ENCODE peak calls at places on chromosomes 1 and 21, in ten cellular contexts. E, R, C, A, F, K, W, L, H and S are unnamed samples.

GRCh38 chr1:13461977-13462376 is 51.7 kb downstream of the PRAMEF20 start:
- DNase-seq in E (no peak), R (no peak), C (no peak), A (no peak), F (no peak), K (no peak), W (no peak), L (no peak), H (no peak), S (no peak)

GRCh38 chr1:93000751-93001175 is 39.5 kb upstream of the DIPK1A start:
- DNase-seq in E (no peak), R (no peak), C (no peak), A (no peak), F (no peak), K (no peak), W (no peak), L (no peak), H (no peak), S (peak)

GRCh38 chr21:20591294-20591693 is 406.9 kb upstream of the NCAM2 start:
- DNase-seq in E (no peak), R (no peak), C (no peak), A (no peak), F (no peak), K (no peak), W (no peak), L (no peak), H (no peak), S (no peak)

GRCh38 chr1:10339815-10340214 is 59.0 kb upstream of the PGD start:
- DNase-seq in E (no peak), R (no peak), C (no peak), A (peak), F (peak), K (no peak), W (no peak), L (peak), H (peak), S (no peak)

GRCh38 chr1:58818075-58818474 is 34.2 kb upstream of the JUN start:
- DNase-seq in E (no peak), R (no peak), C (no peak), A (no peak), F (no peak), K (no peak), W (no peak), L (no peak), H (no peak), S (no peak)

GRCh38 chr1:161179698-161180097 is 2.4 kb upstream of the B4GALT3 start:
- DNase-seq in E (no peak), R (no peak), C (no peak), A (no peak), F (no peak), K (no peak), W (no peak), L (no peak), H (no peak), S (peak)

GRCh38 chr1:3113741-3114056 is 44.7 kb downstream of the PRDM16 start:
- DNase-seq in E (no peak), R (no peak), C (no peak), A (no peak), F (no peak), K (no peak), W (no peak), L (no peak), H (no peak), S (no peak)

GRCh38 chr1:230509281-230509977 is 83.3 kb upstream of the PGBD5 start:
- DNase-seq in E (no peak), R (no peak), C (no peak), A (no peak), F (peak), K (peak), W (no peak), L (no peak), H (no peak), S (no peak)

GRCh38 chr1:29123871-29124365 is at the start of gene TMEM200B:
- DNase-seq in E (no peak), R (no peak), C (no peak), A (peak), F (no peak), K (no peak), W (peak), L (no peak), H (peak), S (no peak)

GRCh38 chr21:42025392-42026071 is 15.4 kb upstream of the ZBTB21 start:
- DNase-seq in E (peak), R (no peak), C (no peak), A (no peak), F (no peak), K (no peak), W (no peak), L (no peak), H (no peak), S (no peak)

GRCh38 chr1:243471754-243472725 is 216.2 kb downstream of the SDCCAG8 start:
- DNase-seq in E (no peak), R (no peak), C (no peak), A (no peak), F (no peak), K (no peak), W (no peak), L (no peak), H (no peak), S (no peak)

GRCh38 chr21:34612056-34612455 is 2.9 kb downstream of the RCAN1 start:
- DNase-seq in E (no peak), R (no peak), C (no peak), A (no peak), F (no peak), K (no peak), W (no peak), L (no peak), H (no peak), S (no peak)

GRCh38 chr1:4344065-4344753 is 310.2 kb upstream of the AJAP1 start:
- DNase-seq in E (no peak), R (no peak), C (no peak), A (peak), F (no peak), K (no peak), W (no peak), L (no peak), H (no peak), S (no peak)

GRCh38 chr1:220353229-220354012 is 81.2 kb upstream of the RAB3GAP2 start:
- DNase-seq in E (no peak), R (no peak), C (no peak), A (no peak), F (no peak), K (no peak), W (no peak), L (no peak), H (no peak), S (no peak)

GRCh38 chr1:208203127-208203847 is 40.9 kb downstream of the PLXNA2 start:
- DNase-seq in E (peak), R (peak), C (no peak), A (no peak), F (no peak), K (peak), W (no peak), L (no peak), H (no peak), S (peak)

GRCh38 chr1:168112673-168113305 is 23.9 kb downstream of the GPR161 start:
- DNase-seq in E (no peak), R (peak), C (no peak), A (no peak), F (peak), K (no peak), W (no peak), L (no peak), H (no peak), S (no peak)

GRCh38 chr1:226110249-226111108 is 48.0 kb downstream of the H3-3A start:
- DNase-seq in E (peak), R (peak), C (peak), A (peak), F (no peak), K (peak), W (peak), L (no peak), H (peak), S (no peak)

GRCh38 chr1:225650198-225650597 is 2.7 kb downstream of the ENAH start:
- DNase-seq in E (no peak), R (no peak), C (no peak), A (no peak), F (no peak), K (no peak), W (no peak), L (no peak), H (no peak), S (no peak)

GRCh38 chr21:34574581-34574980 is 40.3 kb downstream of the RCAN1 start:
- DNase-seq in E (no peak), R (no peak), C (no peak), A (no peak), F (no peak), K (no peak), W (no peak), L (no peak), H (no peak), S (no peak)

GRCh38 chr21:37763298-37763697 is 153.0 kb downstream of the KCNJ6 start:
- DNase-seq in E (no peak), R (no peak), C (no peak), A (no peak), F (no peak), K (no peak), W (no peak), L (no peak), H (no peak), S (no peak)

GRCh38 chr1:94529416-94529815 is 12.1 kb downstream of the F3 start:
- DNase-seq in E (no peak), R (no peak), C (no peak), A (no peak), F (no peak), K (no peak), W (no peak), L (no peak), H (no peak), S (no peak)

GRCh38 chr1:170307426-170307825 is 161.7 kb downstream of the NTMT2 start:
- DNase-seq in E (no peak), R (no peak), C (no peak), A (no peak), F (no peak), K (no peak), W (no peak), L (no peak), H (no peak), S (no peak)

GRCh38 chr1:184647471-184647870 is 107.2 kb downstream of the EDEM3 start:
- DNase-seq in E (no peak), R (no peak), C (no peak), A (no peak), F (no peak), K (no peak), W (no peak), L (no peak), H (no peak), S (no peak)

GRCh38 chr1:52967666-52968065 is 40.6 kb downstream of the SCP2 start:
- DNase-seq in E (no peak), R (no peak), C (no peak), A (no peak), F (no peak), K (no peak), W (no peak), L (no peak), H (no peak), S (no peak)

GRCh38 chr1:57839067-57839466 is 415.2 kb upstream of the DAB1 start:
- DNase-seq in E (no peak), R (no peak), C (no peak), A (no peak), F (no peak), K (no peak), W (no peak), L (no peak), H (no peak), S (no peak)

GRCh38 chr1:165871311-165872067 is 44.1 kb downstream of the UCK2 start:
- DNase-seq in E (peak), R (no peak), C (no peak), A (no peak), F (no peak), K (peak), W (no peak), L (peak), H (no peak), S (no peak)

GRCh38 chr1:159826436-159827101 is at the start of gene SLAMF8:
- DNase-seq in E (peak), R (no peak), C (no peak), A (no peak), F (no peak), K (peak), W (no peak), L (no peak), H (no peak), S (no peak)

GRCh38 chr1:9875636-9876000 is 34.5 kb downstream of the CTNNBIP1 start:
- DNase-seq in E (no peak), R (no peak), C (no peak), A (no peak), F (no peak), K (no peak), W (no peak), L (no peak), H (no peak), S (no peak)

GRCh38 chr1:169288011-169288414 is 79.6 kb downstream of the NME7 start:
- DNase-seq in E (no peak), R (no peak), C (no peak), A (no peak), F (peak), K (no peak), W (no peak), L (peak), H (no peak), S (no peak)

GRCh38 chr1:67752306-67752705 is 67.3 kb downstream of the GADD45A start:
- DNase-seq in E (no peak), R (no peak), C (no peak), A (no peak), F (no peak), K (no peak), W (no peak), L (no peak), H (no peak), S (no peak)

GRCh38 chr1:200626853-200627534 is 6.4 kb upstream of the KIF14 start:
- DNase-seq in E (no peak), R (no peak), C (no peak), A (no peak), F (no peak), K (no peak), W (no peak), L (no peak), H (no peak), S (no peak)

GRCh38 chr1:97827887-97828286 is 92.9 kb downstream of the DPYD start:
- DNase-seq in E (no peak), R (no peak), C (no peak), A (no peak), F (no peak), K (no peak), W (no peak), L (no peak), H (no peak), S (no peak)

GRCh38 chr1:209839875-209840491 is 12.2 kb downstream of the UTP25 start:
- DNase-seq in E (no peak), R (no peak), C (no peak), A (no peak), F (peak), K (no peak), W (no peak), L (peak), H (no peak), S (no peak)

GRCh38 chr1:209840611-209841010 is 12.8 kb downstream of the UTP25 start:
- DNase-seq in E (no peak), R (no peak), C (no peak), A (no peak), F (no peak), K (no peak), W (no peak), L (no peak), H (no peak), S (no peak)

GRCh38 chr1:209837671-209838070 is 9.9 kb downstream of the UTP25 start:
- DNase-seq in E (no peak), R (no peak), C (no peak), A (no peak), F (no peak), K (no peak), W (no peak), L (no peak), H (no peak), S (no peak)

GRCh38 chr1:209835782-209836298 is 8.1 kb downstream of the UTP25 start:
- DNase-seq in E (no peak), R (no peak), C (no peak), A (no peak), F (no peak), K (no peak), W (no peak), L (no peak), H (no peak), S (no peak)

GRCh38 chr1:209838537-209838936 is 10.8 kb downstream of the UTP25 start:
- DNase-seq in E (peak), R (no peak), C (no peak), A (no peak), F (no peak), K (no peak), W (no peak), L (no peak), H (no peak), S (no peak)
- TF ChIP-seq CTCF in E (no peak), R (no peak), C (no peak), A (no peak), F (no peak), K (no peak), W (no peak), L (no peak), H (no peak), S (no peak)

GRCh38 chr1:114668784-114669561 is 876 bp downstream of the DENND2C start:
- DNase-seq in E (no peak), R (peak), C (no peak), A (no peak), F (no peak), K (no peak), W (no peak), L (no peak), H (no peak), S (no peak)

GRCh38 chr1:114670083-114671010 is 498 bp upstream of the DENND2C start:
- DNase-seq in E (peak), R (peak), C (peak), A (peak), F (peak), K (peak), W (peak), L (peak), H (peak), S (peak)

GRCh38 chr1:114671011-114671938 is 1.4 kb upstream of the DENND2C start:
- DNase-seq in E (no peak), R (peak), C (no peak), A (no peak), F (no peak), K (no peak), W (no peak), L (no peak), H (no peak), S (no peak)

GRCh38 chr1:114668373-114668772 is 1.5 kb downstream of the DENND2C start:
- DNase-seq in E (no peak), R (no peak), C (no peak), A (no peak), F (no peak), K (no peak), W (no peak), L (no peak), H (no peak), S (no peak)

DNA sequence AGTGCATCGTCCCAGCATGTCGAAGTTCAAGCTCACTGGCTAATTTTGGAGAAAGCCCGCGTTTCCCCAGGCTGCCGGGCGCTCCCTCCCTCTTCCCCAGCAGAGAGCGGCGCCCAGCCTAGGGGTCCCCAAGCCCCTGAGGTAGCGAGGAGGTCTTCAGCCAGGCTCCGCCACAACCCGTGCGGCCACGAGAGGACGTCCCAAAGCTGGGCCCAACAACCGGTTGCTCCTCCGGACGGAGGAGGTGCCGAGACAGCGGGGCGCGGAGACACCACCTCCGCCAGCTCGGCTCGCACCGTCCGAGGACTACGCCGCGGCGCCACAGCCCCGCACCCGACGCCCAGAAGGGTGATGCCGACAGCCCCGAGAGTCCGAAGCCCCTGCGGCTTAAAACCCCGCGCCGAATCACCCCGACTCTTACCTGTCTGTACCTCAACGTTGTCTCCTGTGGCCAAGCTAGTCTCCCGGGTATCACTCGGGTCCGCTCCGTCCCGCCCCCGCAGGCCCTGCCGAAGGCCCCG is at the start of gene DENND2C:
- DNase-seq in E (no peak), R (no peak), C (no peak), A (no peak), F (no peak), K (no peak), W (no peak), L (no peak), H (peak), S (no peak)
- TF ChIP-seq CTCF in E (no peak), R (no peak), C (no peak), A (no peak), F (no peak), K (no peak), W (no peak), L (no peak), H (no peak), S (peak)

GRCh38 chr1:177959793-177960515 is 9.9 kb downstream of the SEC16B start:
- DNase-seq in E (no peak), R (no peak), C (no peak), A (no peak), F (no peak), K (no peak), W (no peak), L (no peak), H (no peak), S (no peak)
- TF ChIP-seq CTCF in E (no peak), R (no peak), C (no peak), A (no peak), F (peak), K (peak), W (peak), L (peak), H (peak), S (peak)

DNA sequence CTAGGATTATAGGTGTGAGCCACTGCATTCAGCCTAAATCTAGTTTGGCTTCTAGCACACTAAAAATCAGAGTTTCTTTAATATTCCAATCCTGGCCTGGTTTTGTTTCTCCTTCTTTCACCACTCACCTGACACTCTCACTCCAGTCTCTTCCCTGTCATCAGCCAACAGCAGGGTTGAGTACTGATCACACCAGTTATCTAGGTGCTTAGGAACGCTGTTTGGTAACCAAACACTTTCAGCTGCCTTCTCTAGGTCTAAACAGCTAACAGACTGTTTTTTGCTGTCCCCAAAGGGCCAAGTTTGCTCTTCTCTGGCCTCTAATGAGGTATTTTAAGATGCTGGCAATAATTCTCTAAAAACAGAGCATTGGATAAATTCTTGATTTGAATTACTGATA is 17.7 kb upstream of the FRRS1 start:
- DNase-seq in E (no peak), R (no peak), C (no peak), A (no peak), F (no peak), K (no peak), W (no peak), L (no peak), H (no peak), S (no peak)
- TF ChIP-seq CTCF in E (no peak), R (no peak), C (no peak), A (no peak), F (no peak), K (no peak), W (no peak), L (no peak), H (no peak), S (no peak)

GRCh38 chr21:46248827-46249226 is 20.3 kb upstream of the LSS start:
- DNase-seq in E (no peak), R (no peak), C (no peak), A (no peak), F (no peak), K (no peak), W (no peak), L (no peak), H (no peak), S (no peak)
- TF ChIP-seq CTCF in E (no peak), R (no peak), C (no peak), A (no peak), F (no peak), K (no peak), W (no peak), L (no peak), H (no peak), S (no peak)

GRCh38 chr1:54362881-54363340 is 43.3 kb downstream of the SSBP3 start:
- DNase-seq in E (no peak), R (no peak), C (no peak), A (no peak), F (no peak), K (no peak), W (no peak), L (no peak), H (no peak), S (no peak)

GRCh38 chr1:54360165-54361005 is 45.8 kb downstream of the SSBP3 start:
- DNase-seq in E (no peak), R (no peak), C (no peak), A (no peak), F (no peak), K (no peak), W (no peak), L (no peak), H (no peak), S (peak)

GRCh38 chr1:54359393-54360162 is 46.6 kb downstream of the SSBP3 start:
- DNase-seq in E (no peak), R (no peak), C (no peak), A (no peak), F (no peak), K (no peak), W (no peak), L (no peak), H (no peak), S (no peak)

GRCh38 chr1:54363925-54364324 is 42.3 kb downstream of the SSBP3 start:
- DNase-seq in E (no peak), R (no peak), C (no peak), A (no peak), F (no peak), K (no peak), W (no peak), L (no peak), H (no peak), S (no peak)

DNA sequence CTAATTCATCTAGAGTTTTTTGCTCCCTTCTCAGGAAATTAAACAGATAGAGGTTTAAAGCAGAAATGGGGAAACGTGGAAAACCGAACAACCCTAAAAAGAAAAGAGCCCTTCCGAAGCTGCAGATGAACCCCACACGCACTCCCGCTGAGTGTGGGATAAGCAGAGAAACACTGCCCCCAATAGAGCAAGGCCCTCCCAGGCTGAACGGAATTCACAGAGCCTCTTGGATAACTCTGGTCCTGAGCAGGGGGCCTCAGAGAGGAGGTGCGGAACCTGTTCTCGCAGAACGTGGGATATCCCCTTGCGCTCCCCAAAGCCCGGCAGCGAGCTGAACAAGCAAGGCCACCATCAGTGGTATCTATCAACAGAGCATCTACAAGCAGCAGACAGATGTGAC is 44.9 kb downstream of the SSBP3 start:
- DNase-seq in E (no peak), R (no peak), C (no peak), A (no peak), F (no peak), K (no peak), W (no peak), L (no peak), H (no peak), S (no peak)
- TF ChIP-seq CTCF in E (no peak), R (no peak), C (no peak), A (no peak), F (no peak), K (peak), W (peak), L (no peak), H (no peak), S (no peak)

GRCh38 chr1:17194981-17195528 is 9.9 kb upstream of the PADI1 start:
- DNase-seq in E (no peak), R (no peak), C (no peak), A (no peak), F (no peak), K (no peak), W (peak), L (no peak), H (no peak), S (no peak)
- TF ChIP-seq CTCF in E (no peak), R (no peak), C (no peak), A (no peak), F (no peak), K (no peak), W (no peak), L (no peak), H (no peak), S (no peak)